ENCODE peak calls at places on chromosomes 6 and 20, in six cellular contexts. One of them, this sample, is unnamed.

GRCh38 chr6:1002989-1003388 is 308.9 kb upstream of the FOXQ1 start:
- DNase-seq in sigmoid colon: no peak
- DNase-seq in stomach: no peak
- DNase-seq in tibial nerve: no peak
- DNase-seq in A549: no peak
- DNase-seq in transverse colon: no peak
- DNase-seq in this sample: no peak

GRCh38 chr6:170143401-170144150 is 147.3 kb downstream of the DLL1 start:
- DNase-seq in transverse colon: no peak
- DNase-seq in tibial nerve: no peak
- DNase-seq in sigmoid colon: peak; percentile 55
- DNase-seq in stomach: peak; percentile 20
- DNase-seq in A549: no peak
- DNase-seq in this sample: no peak

GRCh38 chr6:63677282-63677681 is 41.7 kb downstream of the PHF3 start:
- DNase-seq in A549: no peak
- DNase-seq in sigmoid colon: no peak
- DNase-seq in tibial nerve: no peak
- DNase-seq in transverse colon: no peak
- DNase-seq in stomach: no peak
- DNase-seq in this sample: no peak

GRCh38 chr20:52001999-52002666 is 189.4 kb downstream of the ZFP64 start:
- DNase-seq in transverse colon: no peak
- DNase-seq in tibial nerve: no peak
- DNase-seq in A549: peak; percentile 63
- DNase-seq in sigmoid colon: no peak
- DNase-seq in stomach: no peak
- DNase-seq in this sample: no peak

GRCh38 chr6:24825130-24825630 is 26.5 kb upstream of the ARMH2 start:
- DNase-seq in A549: no peak
- DNase-seq in transverse colon: no peak
- DNase-seq in tibial nerve: no peak
- DNase-seq in sigmoid colon: no peak
- DNase-seq in stomach: no peak
- DNase-seq in this sample: peak; percentile 20

GRCh38 chr6:166670894-166671293 is 43.8 kb upstream of the RPS6KA2 start:
- DNase-seq in sigmoid colon: no peak
- DNase-seq in tibial nerve: no peak
- DNase-seq in stomach: no peak
- DNase-seq in A549: no peak
- DNase-seq in transverse colon: no peak
- DNase-seq in this sample: no peak

GRCh38 chr20:50421356-50422340 is 88.5 kb upstream of the PTPN1 start:
- DNase-seq in tibial nerve: no peak
- DNase-seq in sigmoid colon: no peak
- DNase-seq in stomach: peak; percentile 35
- DNase-seq in transverse colon: no peak
- DNase-seq in A549: no peak
- DNase-seq in this sample: no peak

GRCh38 chr6:104326173-104327001 is 533.3 kb downstream of the HACE1 start:
- DNase-seq in transverse colon: no peak
- DNase-seq in A549: no peak
- DNase-seq in sigmoid colon: no peak
- DNase-seq in tibial nerve: no peak
- DNase-seq in stomach: no peak
- DNase-seq in this sample: no peak

GRCh38 chr6:158353851-158354508 is 41.7 kb downstream of the TULP4 start:
- DNase-seq in sigmoid colon: no peak
- DNase-seq in stomach: no peak
- DNase-seq in A549: no peak
- DNase-seq in tibial nerve: no peak
- DNase-seq in transverse colon: no peak
- DNase-seq in this sample: no peak

GRCh38 chr6:107032051-107032450 is 4.1 kb downstream of the MTRES1 start:
- DNase-seq in stomach: no peak
- DNase-seq in sigmoid colon: no peak
- DNase-seq in tibial nerve: no peak
- DNase-seq in A549: no peak
- DNase-seq in transverse colon: no peak
- DNase-seq in this sample: no peak

GRCh38 chr6:105272783-105273182 is 93.0 kb upstream of the POPDC3 start:
- DNase-seq in stomach: peak; percentile 74
- DNase-seq in A549: no peak
- DNase-seq in tibial nerve: no peak
- DNase-seq in sigmoid colon: no peak
- DNase-seq in transverse colon: no peak
- DNase-seq in this sample: no peak

GRCh38 chr20:40331699-40332098 is 357.3 kb downstream of the MAFB start:
- DNase-seq in A549: no peak
- DNase-seq in sigmoid colon: no peak
- DNase-seq in stomach: no peak
- DNase-seq in tibial nerve: no peak
- DNase-seq in transverse colon: peak; percentile 19
- DNase-seq in this sample: no peak

GRCh38 chr6:20447581-20448132 is 46.0 kb downstream of the E2F3 start:
- DNase-seq in sigmoid colon: no peak
- DNase-seq in transverse colon: no peak
- DNase-seq in stomach: no peak
- DNase-seq in tibial nerve: no peak
- DNase-seq in A549: no peak
- DNase-seq in this sample: no peak

GRCh38 chr20:62717933-62718332 is 9.3 kb downstream of the NTSR1 start:
- DNase-seq in sigmoid colon: no peak
- DNase-seq in A549: no peak
- DNase-seq in stomach: no peak
- DNase-seq in tibial nerve: no peak
- DNase-seq in transverse colon: no peak
- DNase-seq in this sample: no peak

GRCh38 chr20:57061058-57061900 is 205.2 kb downstream of the BMP7 start:
- DNase-seq in tibial nerve: no peak
- DNase-seq in A549: peak; percentile 67
- DNase-seq in transverse colon: no peak
- DNase-seq in stomach: no peak
- DNase-seq in sigmoid colon: peak; percentile 73
- DNase-seq in this sample: no peak

GRCh38 chr20:50877232-50877631 is 54.0 kb downstream of the ADNP start:
- DNase-seq in transverse colon: no peak
- DNase-seq in sigmoid colon: no peak
- DNase-seq in A549: no peak
- DNase-seq in tibial nerve: no peak
- DNase-seq in stomach: no peak
- DNase-seq in this sample: no peak

GRCh38 chr6:105608393-105608705 is 205.5 kb upstream of the PREP start:
- DNase-seq in A549: no peak
- DNase-seq in sigmoid colon: no peak
- DNase-seq in tibial nerve: no peak
- DNase-seq in transverse colon: no peak
- DNase-seq in stomach: no peak
- DNase-seq in this sample: no peak

GRCh38 chr6:4788953-4789584 is 12.9 kb downstream of the CDYL start:
- DNase-seq in stomach: no peak
- DNase-seq in tibial nerve: no peak
- DNase-seq in A549: no peak
- DNase-seq in transverse colon: peak; percentile 20
- DNase-seq in sigmoid colon: no peak
- DNase-seq in this sample: no peak

GRCh38 chr6:159074866-159075265 is 30.1 kb upstream of the TAGAP start:
- DNase-seq in sigmoid colon: no peak
- DNase-seq in A549: no peak
- DNase-seq in transverse colon: no peak
- DNase-seq in stomach: no peak
- DNase-seq in tibial nerve: no peak
- DNase-seq in this sample: no peak

GRCh38 chr6:125850361-125850760 is 59.6 kb downstream of the NCOA7 start:
- DNase-seq in transverse colon: no peak
- DNase-seq in A549: no peak
- DNase-seq in sigmoid colon: no peak
- DNase-seq in tibial nerve: no peak
- DNase-seq in stomach: no peak
- DNase-seq in this sample: no peak

GRCh38 chr6:4225207-4225872 is 90.0 kb upstream of the ECI2 start:
- DNase-seq in tibial nerve: no peak
- DNase-seq in transverse colon: no peak
- DNase-seq in stomach: no peak
- DNase-seq in sigmoid colon: no peak
- DNase-seq in A549: no peak
- DNase-seq in this sample: no peak

GRCh38 chr6:156948807-156949206 is 171.6 kb downstream of the ARID1B start:
- DNase-seq in stomach: no peak
- DNase-seq in A549: no peak
- DNase-seq in sigmoid colon: no peak
- DNase-seq in tibial nerve: no peak
- DNase-seq in transverse colon: no peak
- DNase-seq in this sample: no peak

GRCh38 chr20:56860413-56860812 is 231.3 kb downstream of the TFAP2C start:
- DNase-seq in A549: no peak
- DNase-seq in transverse colon: no peak
- DNase-seq in tibial nerve: no peak
- DNase-seq in stomach: no peak
- DNase-seq in sigmoid colon: no peak
- DNase-seq in this sample: no peak

GRCh38 chr6:114735118-114735730 is 392.4 kb upstream of the HS3ST5 start:
- DNase-seq in A549: no peak
- DNase-seq in tibial nerve: no peak
- DNase-seq in transverse colon: no peak
- DNase-seq in sigmoid colon: no peak
- DNase-seq in stomach: no peak
- DNase-seq in this sample: no peak

GRCh38 chr6:15380354-15380753 is 134.5 kb downstream of the JARID2 start:
- DNase-seq in transverse colon: no peak
- DNase-seq in stomach: no peak
- DNase-seq in sigmoid colon: no peak
- DNase-seq in tibial nerve: no peak
- DNase-seq in A549: no peak
- DNase-seq in this sample: no peak

GRCh38 chr6:112173401-112173800 is 81.0 kb downstream of the LAMA4 start:
- DNase-seq in sigmoid colon: no peak
- DNase-seq in transverse colon: no peak
- DNase-seq in tibial nerve: no peak
- DNase-seq in A549: no peak
- DNase-seq in stomach: no peak
- DNase-seq in this sample: no peak
- TF ChIP-seq EP300 in sigmoid colon: no peak
- TF ChIP-seq EP300 in transverse colon: no peak
- TF ChIP-seq EP300 in tibial nerve: no peak
- TF ChIP-seq EP300 in A549: no peak
- TF ChIP-seq EP300 in stomach: no peak
- TF ChIP-seq EP300 in this sample: no peak

GRCh38 chr20:58967652-58968429 is 13.2 kb upstream of the NELFCD start:
- DNase-seq in stomach: no peak
- DNase-seq in tibial nerve: no peak
- DNase-seq in A549: no peak
- DNase-seq in sigmoid colon: no peak
- DNase-seq in transverse colon: no peak
- DNase-seq in this sample: no peak

GRCh38 chr20:58965270-58966064 is 15.6 kb upstream of the NELFCD start:
- DNase-seq in transverse colon: no peak
- DNase-seq in sigmoid colon: no peak
- DNase-seq in tibial nerve: no peak
- DNase-seq in stomach: no peak
- DNase-seq in A549: no peak
- DNase-seq in this sample: no peak

GRCh38 chr20:58959652-58960051 is 21.4 kb upstream of the NELFCD start:
- DNase-seq in tibial nerve: no peak
- DNase-seq in transverse colon: no peak
- DNase-seq in stomach: no peak
- DNase-seq in A549: no peak
- DNase-seq in sigmoid colon: no peak
- DNase-seq in this sample: no peak

GRCh38 chr20:58963060-58963584 is 17.9 kb upstream of the NELFCD start:
- DNase-seq in sigmoid colon: no peak
- DNase-seq in A549: no peak
- DNase-seq in transverse colon: no peak
- DNase-seq in stomach: no peak
- DNase-seq in tibial nerve: no peak
- DNase-seq in this sample: no peak
- TF ChIP-seq CTCF in sigmoid colon: no peak
- TF ChIP-seq CTCF in A549: no peak
- TF ChIP-seq CTCF in transverse colon: peak; percentile 21
- TF ChIP-seq CTCF in stomach: no peak
- TF ChIP-seq CTCF in tibial nerve: no peak
- TF ChIP-seq CTCF in this sample: no peak

DNA sequence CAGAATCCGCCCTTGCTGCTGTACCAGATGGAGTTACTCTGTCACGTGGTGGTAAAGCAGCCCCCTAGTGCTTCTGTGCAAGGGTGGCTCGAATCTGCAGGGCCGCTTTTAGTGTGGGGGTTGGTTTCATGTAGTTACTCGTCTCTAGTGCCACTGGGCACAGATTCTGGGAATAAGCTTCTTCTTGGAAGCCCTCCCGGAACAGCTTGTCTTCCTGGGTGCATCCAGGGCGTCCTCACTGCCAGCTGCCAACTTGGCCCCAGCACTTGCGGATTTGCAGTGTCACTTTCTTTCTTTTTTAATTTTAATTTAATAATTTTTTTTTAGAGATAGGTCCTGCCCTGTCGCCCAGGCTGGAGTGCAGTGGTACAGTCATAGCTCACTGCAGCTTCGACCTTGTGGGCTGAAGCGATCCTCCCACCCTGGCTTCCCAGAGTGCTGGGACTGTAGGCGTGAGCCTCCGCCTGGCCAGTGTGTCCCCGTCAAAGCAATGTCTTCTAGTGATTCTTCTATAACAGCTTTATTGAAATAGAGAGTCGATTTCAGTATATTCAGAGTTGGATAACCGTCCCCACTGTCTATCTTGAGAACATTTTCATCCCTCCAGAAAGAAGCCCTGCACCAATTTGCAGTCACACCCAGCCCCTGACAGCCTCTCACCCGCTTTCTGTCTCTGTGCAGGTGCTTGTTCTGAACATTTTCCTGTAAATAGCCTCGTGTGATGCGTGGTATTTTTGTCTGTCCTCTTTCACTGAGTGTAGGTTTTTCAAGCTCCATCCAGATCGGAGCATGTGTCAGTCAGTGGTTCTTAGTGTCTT is 25.9 kb downstream of the PYGB start:
- DNase-seq in transverse colon: peak; percentile 14
- DNase-seq in sigmoid colon: peak; percentile 86
- DNase-seq in A549: no peak
- DNase-seq in tibial nerve: peak; percentile 3
- DNase-seq in stomach: peak; percentile 17
- DNase-seq in this sample: no peak
- TF ChIP-seq EP300 in transverse colon: peak; percentile 69
- TF ChIP-seq EP300 in sigmoid colon: no peak
- TF ChIP-seq EP300 in A549: no peak
- TF ChIP-seq EP300 in tibial nerve: no peak
- TF ChIP-seq EP300 in stomach: peak; percentile 16
- TF ChIP-seq EP300 in this sample: no peak

DNA sequence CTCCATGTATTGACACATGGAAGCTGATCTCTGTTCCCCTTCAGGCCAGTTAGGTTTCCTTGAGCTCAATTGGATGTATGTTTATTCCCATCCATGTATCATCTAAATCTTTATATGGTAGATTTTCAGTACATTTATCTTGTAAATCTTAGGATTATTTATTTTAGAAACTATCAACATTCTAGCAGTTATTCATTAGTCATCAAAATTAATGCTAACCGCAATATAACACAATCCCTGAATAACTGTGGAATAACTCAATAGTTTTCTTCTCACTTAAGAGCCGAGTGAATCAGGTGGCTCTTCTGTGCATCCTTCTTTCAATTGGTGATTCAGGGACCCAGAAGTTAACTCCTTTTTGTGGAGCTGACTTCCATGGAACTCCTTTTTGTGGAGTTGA is 15.5 kb upstream of the TBX18 start:
- DNase-seq in stomach: no peak
- DNase-seq in A549: no peak
- DNase-seq in sigmoid colon: no peak
- DNase-seq in tibial nerve: no peak
- DNase-seq in transverse colon: no peak
- DNase-seq in this sample: no peak
- TF ChIP-seq CTCF in stomach: no peak
- TF ChIP-seq CTCF in A549: no peak
- TF ChIP-seq CTCF in sigmoid colon: no peak
- TF ChIP-seq CTCF in tibial nerve: no peak
- TF ChIP-seq CTCF in transverse colon: no peak
- TF ChIP-seq CTCF in this sample: no peak